ENCODE peak calls at places on chromosomes 11 and 22, in four cellular contexts. V is SK-N-SH, X is HCT116, W is K562. Q is an unnamed sample.

GRCh38 chr11:110962907-110963306 is 250.7 kb upstream of the ARHGAP20 start:
- DNase-seq in V (peak; percentile 12), W (no peak), X (no peak), Q (no peak)

GRCh38 chr22:49673048-49673447 is 154.6 kb downstream of the BRD1 start:
- DNase-seq in W (no peak), X (no peak), V (no peak), Q (no peak)

GRCh38 chr22:44455963-44456358 is 42.1 kb downstream of the RTL6 start:
- DNase-seq in V (no peak), W (no peak), X (no peak), Q (no peak)

GRCh38 chr22:27880778-27881394 is 38.2 kb downstream of the PITPNB start:
- DNase-seq in V (peak; percentile 38), X (peak; percentile 47), W (peak; percentile 58), Q (peak; percentile 69)

GRCh38 chr11:111694851-111695250 is 71.3 kb downstream of the PPP2R1B start:
- DNase-seq in V (no peak), W (peak; percentile 61), X (no peak), Q (no peak)

GRCh38 chr22:32985899-32986772 is 72.0 kb downstream of the SYN3 start:
- DNase-seq in X (peak; percentile 57), W (peak; percentile 70), V (peak; percentile 77), Q (peak; percentile 14)

GRCh38 chr11:706439-706956 is 467 bp downstream of the EPS8L2 start:
- DNase-seq in W (no peak), V (no peak), X (no peak), Q (no peak)

GRCh38 chr11:77035580-77035979 is 1.4 kb downstream of the B3GNT6 start:
- DNase-seq in W (no peak), X (no peak), V (no peak), Q (peak; percentile 81)

GRCh38 chr11:61345954-61346814 is 13.2 kb downstream of the TKFC start:
- DNase-seq in W (no peak), X (no peak), V (no peak), Q (no peak)

GRCh38 chr11:2273311-2273710 is 2.9 kb upstream of the ASCL2 start:
- DNase-seq in V (no peak), W (no peak), X (no peak), Q (no peak)

GRCh38 chr11:85752890-85753581 is 57.9 kb downstream of the SYTL2 start:
- DNase-seq in W (no peak), X (no peak), V (no peak), Q (no peak)

GRCh38 chr11:32056445-32056844 is 34.4 kb upstream of the RCN1 start:
- DNase-seq in V (no peak), W (no peak), X (no peak), Q (no peak)

GRCh38 chr11:7512525-7513209 is 1.1 kb upstream of the PPFIBP2 start:
- DNase-seq in V (no peak), W (peak; percentile 10), X (no peak), Q (no peak)
- TF ChIP-seq JUND in V (no peak), W (no peak), X (no peak), Q (no peak)

DNA sequence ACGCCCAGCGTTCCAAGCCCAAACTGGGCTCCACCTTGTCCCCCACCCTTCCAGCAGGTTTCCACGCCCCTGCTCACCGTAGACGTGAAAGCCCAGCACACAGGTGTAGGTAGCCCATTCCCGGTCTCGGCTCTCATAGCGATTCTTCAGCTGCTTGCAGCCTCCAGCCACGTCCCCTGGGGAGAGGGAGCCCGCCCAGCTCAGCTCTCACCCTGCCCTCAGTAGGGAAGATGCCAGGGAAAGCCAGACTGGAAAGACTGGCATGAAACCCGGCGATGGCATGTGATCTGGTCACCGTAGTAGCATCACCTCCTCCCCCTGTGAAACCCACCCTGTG is 1.4 kb upstream of the MTA2 start:
- DNase-seq in W (no peak), X (no peak), V (no peak), Q (no peak)
- TF ChIP-seq JUND in W (no peak), X (no peak), V (no peak), Q (no peak)

DNA sequence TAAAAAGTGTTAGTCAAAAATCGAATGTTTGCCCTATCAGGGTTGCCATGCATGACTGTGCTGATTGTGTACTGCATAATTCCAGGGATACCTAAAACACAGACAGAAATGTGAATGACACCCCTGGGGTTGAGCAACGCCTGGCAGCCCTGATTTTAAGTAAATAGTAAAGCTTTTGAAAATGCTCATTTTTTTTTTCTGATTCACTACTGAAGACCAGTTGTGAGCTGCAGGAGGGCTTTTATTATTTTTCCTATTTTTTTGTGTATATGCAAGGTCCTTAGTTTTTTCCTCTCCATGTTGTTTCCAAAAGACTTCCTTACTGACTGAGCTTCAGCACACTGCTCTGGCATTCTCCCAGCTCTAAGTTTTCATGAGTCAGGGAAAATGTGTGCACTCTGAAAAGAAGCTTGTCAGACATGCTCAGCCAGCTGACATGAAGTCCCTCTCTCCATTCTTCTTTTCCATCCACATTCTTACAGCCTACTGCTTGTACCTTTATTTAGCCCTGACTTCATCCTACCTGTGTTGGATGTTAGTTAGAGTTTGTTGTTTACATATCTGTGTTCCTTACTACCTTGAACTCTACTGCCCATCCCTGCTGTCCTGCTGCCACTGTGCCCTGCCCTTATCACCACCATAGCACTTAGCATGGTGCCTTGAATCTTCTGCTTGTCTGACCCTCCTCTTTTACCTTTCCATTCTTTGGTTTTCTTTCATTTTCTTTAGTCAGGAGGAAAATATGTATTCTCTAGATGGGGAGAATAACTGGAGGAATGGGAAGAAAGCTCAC is 79.5 kb downstream of the HORMAD2 start:
- DNase-seq in W (no peak), V (no peak), X (no peak), Q (peak; percentile 54)
- TF ChIP-seq JUND in W (no peak), V (no peak), X (no peak), Q (no peak)

GRCh38 chr11:119734788-119735187 is 5.8 kb upstream of the NECTIN1 start:
- DNase-seq in V (no peak), X (no peak), W (no peak), Q (no peak)
- TF ChIP-seq JUND in V (no peak), X (no peak), W (no peak), Q (no peak)

GRCh38 chr11:5967708-5968107 is 586 bp downstream of the OR56A5 start:
- DNase-seq in X (no peak), V (no peak), W (no peak), Q (no peak)
- TF ChIP-seq JUND in X (no peak), V (no peak), W (no peak), Q (no peak)

GRCh38 chr11:18384157-18384641 is 10.2 kb upstream of the LDHA start:
- DNase-seq in X (no peak), V (peak; percentile 74), W (peak; percentile 69), Q (peak; percentile 79)
- TF ChIP-seq JUND in X (no peak), V (no peak), W (no peak), Q (no peak)

GRCh38 chr11:64222651-64223000 is 3.4 kb downstream of the TRPT1 start:
- DNase-seq in W (peak; percentile 19), X (no peak), V (no peak), Q (no peak)
- TF ChIP-seq JUND in W (no peak), X (no peak), V (no peak), Q (no peak)

DNA sequence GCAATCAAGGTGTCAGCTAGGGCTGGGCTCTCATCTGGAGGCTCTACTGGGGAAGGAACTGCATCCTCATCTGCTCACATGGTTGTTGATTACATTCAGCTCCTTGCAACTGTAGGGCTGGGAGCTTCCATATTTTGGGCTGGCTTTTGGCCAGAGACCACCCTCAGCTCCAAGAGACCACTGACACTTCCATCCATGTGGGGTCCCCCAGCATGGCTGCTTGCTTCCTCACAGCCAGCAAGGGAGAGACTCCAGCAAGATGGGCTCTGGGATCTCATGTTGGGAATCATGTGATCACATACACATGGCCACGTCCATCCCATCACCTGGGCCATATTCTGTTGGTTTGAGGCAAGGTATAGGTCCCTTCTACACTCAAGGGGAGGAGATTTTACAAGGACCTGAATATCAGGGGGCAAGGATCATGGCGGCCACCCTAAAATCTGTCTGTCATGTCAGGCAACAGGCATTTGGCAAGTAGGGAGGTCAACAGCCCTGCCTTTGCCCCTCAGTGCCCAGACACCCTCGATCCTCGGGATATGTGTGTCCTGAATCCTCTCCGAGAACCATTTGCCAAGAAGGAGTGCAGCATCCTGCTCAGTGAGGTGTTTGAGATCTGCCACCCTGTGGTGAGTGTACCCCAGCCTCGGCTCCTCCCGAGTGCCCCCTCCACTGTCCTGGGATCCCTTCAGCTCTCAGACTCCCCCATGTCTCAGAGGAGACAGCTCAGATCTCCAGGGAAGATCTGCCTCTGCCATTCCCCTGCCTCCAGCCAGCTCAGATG is 48.7 kb downstream of the OTOG start:
- DNase-seq in W (no peak), X (no peak), V (no peak), Q (no peak)
- TF ChIP-seq JUND in W (no peak), X (no peak), V (no peak), Q (no peak)

Q was measured in T47D.